ENCODE peak calls at places on chromosomes 11 and 22, in five cellular contexts. One of them, this sample, is unnamed.
A peak's percentile ranks its signal among the peaks of the same experiment; 100 is the strongest.

GRCh38 chr11:13268791-13269190 is 8.8 kb upstream of the BMAL1 start:
- DNase-seq in psoas muscle: no peak
- DNase-seq in stomach: no peak
- DNase-seq in HAP-1: no peak
- DNase-seq in lower lobe of right lung: no peak
- DNase-seq in this sample: no peak

GRCh38 chr11:105767945-105768344 is 158.1 kb downstream of the GRIA4 start:
- DNase-seq in psoas muscle: no peak
- DNase-seq in stomach: no peak
- DNase-seq in lower lobe of right lung: no peak
- DNase-seq in HAP-1: no peak
- DNase-seq in this sample: no peak

GRCh38 chr11:61657566-61657965 is 22.6 kb upstream of the DAGLA start:
- DNase-seq in stomach: no peak
- DNase-seq in HAP-1: no peak
- DNase-seq in lower lobe of right lung: no peak
- DNase-seq in psoas muscle: no peak
- DNase-seq in this sample: no peak

GRCh38 chr22:40156001-40156516 is 21.7 kb upstream of the TNRC6B start:
- DNase-seq in lower lobe of right lung: no peak
- DNase-seq in HAP-1: peak; percentile 53
- DNase-seq in psoas muscle: peak; percentile 21
- DNase-seq in stomach: peak; percentile 81
- DNase-seq in this sample: peak; percentile 47

GRCh38 chr11:101043940-101044339 is 85.7 kb downstream of the PGR start:
- DNase-seq in HAP-1: no peak
- DNase-seq in psoas muscle: no peak
- DNase-seq in lower lobe of right lung: no peak
- DNase-seq in stomach: no peak
- DNase-seq in this sample: no peak

GRCh38 chr11:28619870-28620540 is 511.8 kb downstream of the METTL15 start:
- DNase-seq in HAP-1: no peak
- DNase-seq in psoas muscle: no peak
- DNase-seq in stomach: no peak
- DNase-seq in lower lobe of right lung: no peak
- DNase-seq in this sample: no peak

GRCh38 chr11:123616505-123617198 is 37.8 kb downstream of the SCN3B start:
- DNase-seq in stomach: no peak
- DNase-seq in lower lobe of right lung: no peak
- DNase-seq in HAP-1: no peak
- DNase-seq in psoas muscle: peak; percentile 67
- DNase-seq in this sample: peak; percentile 35

GRCh38 chr11:134464981-134465730 is 53.1 kb upstream of the B3GAT1 start:
- DNase-seq in stomach: no peak
- DNase-seq in lower lobe of right lung: no peak
- DNase-seq in HAP-1: no peak
- DNase-seq in psoas muscle: no peak
- DNase-seq in this sample: no peak

GRCh38 chr11:26949846-26950245 is 44.1 kb upstream of the FIBIN start:
- DNase-seq in lower lobe of right lung: no peak
- DNase-seq in stomach: no peak
- DNase-seq in psoas muscle: no peak
- DNase-seq in HAP-1: no peak
- DNase-seq in this sample: no peak

GRCh38 chr11:116162541-116163230 is 610.1 kb downstream of the BUD13 start:
- DNase-seq in lower lobe of right lung: no peak
- DNase-seq in psoas muscle: no peak
- DNase-seq in stomach: no peak
- DNase-seq in HAP-1: peak; percentile 27
- DNase-seq in this sample: no peak

GRCh38 chr11:114133548-114134329 is 74.2 kb downstream of the ZBTB16 start:
- DNase-seq in psoas muscle: no peak
- DNase-seq in stomach: no peak
- DNase-seq in HAP-1: no peak
- DNase-seq in lower lobe of right lung: no peak
- DNase-seq in this sample: no peak

GRCh38 chr11:14793546-14793945 is 98.5 kb downstream of the CYP2R1 start:
- DNase-seq in lower lobe of right lung: no peak
- DNase-seq in stomach: no peak
- DNase-seq in HAP-1: no peak
- DNase-seq in psoas muscle: no peak
- DNase-seq in this sample: no peak

GRCh38 chr11:71307811-71308645 is 55.7 kb upstream of the SHANK2 start:
- DNase-seq in lower lobe of right lung: no peak
- DNase-seq in HAP-1: no peak
- DNase-seq in psoas muscle: no peak
- DNase-seq in stomach: peak; percentile 22
- DNase-seq in this sample: peak; percentile 31

GRCh38 chr11:111308140-111308539 is 9.8 kb downstream of the POU2AF3 start:
- DNase-seq in stomach: peak; percentile 91
- DNase-seq in HAP-1: no peak
- DNase-seq in psoas muscle: no peak
- DNase-seq in lower lobe of right lung: peak; percentile 62
- DNase-seq in this sample: no peak

GRCh38 chr11:76445122-76446084 is 585 bp downstream of the EMSY start:
- DNase-seq in stomach: peak; percentile 66
- DNase-seq in HAP-1: peak; percentile 94
- DNase-seq in psoas muscle: peak; percentile 72
- DNase-seq in lower lobe of right lung: peak; percentile 87
- DNase-seq in this sample: peak; percentile 84

GRCh38 chr22:49838771-49839717 is 11.4 kb upstream of the BRD1 start:
- DNase-seq in HAP-1: peak; percentile 46
- DNase-seq in psoas muscle: no peak
- DNase-seq in lower lobe of right lung: peak; percentile 45
- DNase-seq in stomach: no peak
- DNase-seq in this sample: peak; percentile 70

GRCh38 chr22:33539202-33539901 is 380.9 kb downstream of the LARGE1 start:
- DNase-seq in psoas muscle: no peak
- DNase-seq in lower lobe of right lung: no peak
- DNase-seq in HAP-1: no peak
- DNase-seq in stomach: no peak
- DNase-seq in this sample: no peak

GRCh38 chr22:46068908-46069481 is 81.3 kb upstream of the PPARA start:
- DNase-seq in psoas muscle: no peak
- DNase-seq in stomach: peak; percentile 26
- DNase-seq in HAP-1: no peak
- DNase-seq in lower lobe of right lung: peak; percentile 52
- DNase-seq in this sample: peak; percentile 74

GRCh38 chr11:117187799-117188481 is 9.4 kb downstream of the SIDT2 start:
- DNase-seq in HAP-1: no peak
- DNase-seq in stomach: peak; percentile 30
- DNase-seq in psoas muscle: no peak
- DNase-seq in lower lobe of right lung: peak; percentile 45
- DNase-seq in this sample: peak; percentile 51

GRCh38 chr11:71192629-71193028 is 59.7 kb downstream of the SHANK2 start:
- DNase-seq in HAP-1: no peak
- DNase-seq in lower lobe of right lung: no peak
- DNase-seq in psoas muscle: no peak
- DNase-seq in stomach: no peak
- DNase-seq in this sample: no peak

GRCh38 chr11:2516276-2517015 is 71.6 kb downstream of the KCNQ1 start:
- DNase-seq in stomach: peak; percentile 18
- DNase-seq in lower lobe of right lung: no peak
- DNase-seq in psoas muscle: peak; percentile 4
- DNase-seq in HAP-1: no peak
- DNase-seq in this sample: no peak

GRCh38 chr11:87290304-87290922 is 252.7 kb downstream of the TMEM135 start:
- DNase-seq in HAP-1: no peak
- DNase-seq in stomach: no peak
- DNase-seq in psoas muscle: no peak
- DNase-seq in lower lobe of right lung: no peak
- DNase-seq in this sample: no peak

GRCh38 chr11:11395126-11395525 is 42.1 kb upstream of the CSNK2A3 start:
- DNase-seq in lower lobe of right lung: no peak
- DNase-seq in stomach: no peak
- DNase-seq in psoas muscle: no peak
- DNase-seq in HAP-1: no peak
- DNase-seq in this sample: no peak

GRCh38 chr11:109096266-109096665 is 325.7 kb upstream of the C11orf87 start:
- DNase-seq in lower lobe of right lung: no peak
- DNase-seq in stomach: no peak
- DNase-seq in psoas muscle: no peak
- DNase-seq in HAP-1: no peak
- DNase-seq in this sample: no peak

GRCh38 chr11:83285771-83286528 is at the start of gene CCDC90B:
- DNase-seq in HAP-1: peak; percentile 95
- DNase-seq in psoas muscle: peak; percentile 95
- DNase-seq in stomach: peak; percentile 96
- DNase-seq in lower lobe of right lung: peak; percentile 96
- DNase-seq in this sample: peak; percentile 97

GRCh38 chr11:115990004-115990447 is 485.8 kb upstream of the CADM1 start:
- DNase-seq in HAP-1: peak; percentile 50
- DNase-seq in lower lobe of right lung: peak; percentile 55
- DNase-seq in stomach: no peak
- DNase-seq in psoas muscle: no peak
- DNase-seq in this sample: no peak

GRCh38 chr22:19901577-19902244 is 39.9 kb upstream of the COMT start:
- DNase-seq in psoas muscle: no peak
- DNase-seq in HAP-1: no peak
- DNase-seq in stomach: no peak
- DNase-seq in lower lobe of right lung: no peak
- DNase-seq in this sample: no peak

GRCh38 chr11:132064987-132065620 is 694.7 kb downstream of the NTM start:
- DNase-seq in lower lobe of right lung: no peak
- DNase-seq in HAP-1: no peak
- DNase-seq in psoas muscle: no peak
- DNase-seq in stomach: no peak
- DNase-seq in this sample: no peak

GRCh38 chr11:56923116-56923515 is 65.6 kb upstream of the OR5AK2 start:
- DNase-seq in stomach: no peak
- DNase-seq in lower lobe of right lung: no peak
- DNase-seq in psoas muscle: no peak
- DNase-seq in HAP-1: no peak
- DNase-seq in this sample: no peak

GRCh38 chr11:46664612-46665011 is 35.8 kb downstream of the ARHGAP1 start:
- DNase-seq in stomach: no peak
- DNase-seq in psoas muscle: no peak
- DNase-seq in lower lobe of right lung: no peak
- DNase-seq in HAP-1: no peak
- DNase-seq in this sample: no peak

GRCh38 chr11:65563606-65564005 is 5.4 kb upstream of the LTBP3 start:
- DNase-seq in HAP-1: no peak
- DNase-seq in psoas muscle: no peak
- DNase-seq in stomach: no peak
- DNase-seq in lower lobe of right lung: no peak
- DNase-seq in this sample: no peak
- H3K4me1 ChIP-seq in HAP-1: peaks cover 6% of the 10 kb centered on the region
- H3K4me1 ChIP-seq in psoas muscle: peaks cover 43% of the 10 kb centered on the region
- H3K4me1 ChIP-seq in stomach: peaks cover 32% of the 10 kb centered on the region
- H3K4me1 ChIP-seq in lower lobe of right lung: peaks cover 45% of the 10 kb centered on the region
- H3K4me1 ChIP-seq in this sample: peaks cover 19% of the 10 kb centered on the region

DNA sequence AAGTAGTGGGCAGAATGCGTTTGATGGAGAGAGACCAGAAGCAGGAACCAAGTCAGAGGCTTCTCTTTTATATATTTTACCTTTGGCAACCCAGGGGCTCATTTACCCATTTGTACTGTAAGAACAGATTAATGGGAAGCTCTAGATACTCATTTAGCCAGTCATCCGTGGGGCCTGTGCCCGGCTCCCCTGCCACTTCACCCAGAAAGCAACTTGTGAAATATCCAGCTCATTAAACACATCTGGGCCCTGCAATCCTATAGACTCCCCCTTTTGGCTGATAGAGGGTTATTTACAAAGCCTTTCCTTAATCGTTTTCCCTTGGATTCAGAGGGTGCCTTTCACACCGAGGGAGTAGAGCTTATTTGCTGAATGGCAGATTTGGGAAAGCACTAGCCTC is 118.7 kb upstream of the SORL1-AS1 start:
- DNase-seq in lower lobe of right lung: no peak
- DNase-seq in HAP-1: no peak
- DNase-seq in stomach: no peak
- DNase-seq in psoas muscle: no peak
- DNase-seq in this sample: no peak
- H3K4me1 ChIP-seq in lower lobe of right lung: peaks cover 27% of the 10 kb centered on the region
- H3K4me1 ChIP-seq in HAP-1: no peaks in the 10 kb centered on the region
- H3K4me1 ChIP-seq in stomach: no peaks in the 10 kb centered on the region
- H3K4me1 ChIP-seq in psoas muscle: no peaks in the 10 kb centered on the region
- H3K4me1 ChIP-seq in this sample: peaks cover 29% of the 10 kb centered on the region

DNA sequence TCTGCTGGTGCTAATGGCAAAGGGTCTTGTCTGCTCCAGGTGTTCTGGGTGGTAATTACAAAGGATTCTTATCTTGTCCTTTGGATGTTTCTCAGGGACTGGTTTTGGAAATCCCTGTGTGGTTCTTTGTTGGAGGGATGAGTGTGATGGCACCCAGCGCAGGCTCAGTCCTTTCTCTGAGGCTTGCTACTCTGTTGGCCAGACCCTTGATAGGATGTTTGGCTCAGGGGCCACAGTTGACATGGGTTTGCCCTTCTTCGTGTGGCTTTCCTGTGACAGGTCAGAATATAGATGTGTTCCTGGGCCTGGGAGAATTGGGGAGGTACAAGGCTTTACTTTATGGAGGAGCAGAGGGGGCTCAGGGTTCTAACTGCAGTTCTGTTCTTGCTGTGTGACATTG is 4.0 kb downstream of the ARHGEF17 start:
- DNase-seq in stomach: no peak
- DNase-seq in HAP-1: no peak
- DNase-seq in lower lobe of right lung: no peak
- DNase-seq in psoas muscle: no peak
- DNase-seq in this sample: no peak
- H3K4me1 ChIP-seq in stomach: peaks cover 72% of the 10 kb centered on the region
- H3K4me1 ChIP-seq in HAP-1: peaks cover 16% of the 10 kb centered on the region
- H3K4me1 ChIP-seq in lower lobe of right lung: peaks cover 71% of the 10 kb centered on the region
- H3K4me1 ChIP-seq in psoas muscle: peaks cover 16% of the 10 kb centered on the region
- H3K4me1 ChIP-seq in this sample: peaks cover 97% of the 10 kb centered on the region

GRCh38 chr11:95514386-95515145 is 275.0 kb downstream of the FAM76B start:
- DNase-seq in stomach: no peak
- DNase-seq in lower lobe of right lung: no peak
- DNase-seq in HAP-1: no peak
- DNase-seq in psoas muscle: no peak
- DNase-seq in this sample: no peak
- H3K4me1 ChIP-seq in stomach: no peaks in the 10 kb centered on the region
- H3K4me1 ChIP-seq in lower lobe of right lung: no peaks in the 10 kb centered on the region
- H3K4me1 ChIP-seq in HAP-1: no peaks in the 10 kb centered on the region
- H3K4me1 ChIP-seq in psoas muscle: no peaks in the 10 kb centered on the region
- H3K4me1 ChIP-seq in this sample: no peaks in the 10 kb centered on the region

GRCh38 chr11:68835328-68835727 is 6.4 kb downstream of the CPT1A start:
- DNase-seq in stomach: no peak
- DNase-seq in HAP-1: no peak
- DNase-seq in psoas muscle: no peak
- DNase-seq in lower lobe of right lung: no peak
- DNase-seq in this sample: no peak
- H3K4me1 ChIP-seq in stomach: peaks cover 58% of the 10 kb centered on the region
- H3K4me1 ChIP-seq in HAP-1: peaks cover 13% of the 10 kb centered on the region
- H3K4me1 ChIP-seq in psoas muscle: peaks cover 75% of the 10 kb centered on the region
- H3K4me1 ChIP-seq in lower lobe of right lung: peaks cover 93% of the 10 kb centered on the region
- H3K4me1 ChIP-seq in this sample: peaks cover 82% of the 10 kb centered on the region